ENCODE peak calls at places on chromosomes 12 and 14, in six cellular contexts. R is cardiac muscle cell; Q is fibroblast of lung; P is lung; X is CD8-positive, alpha-beta T cell; F is hepatocyte. Z is an unnamed sample.

GRCh38 chr14:84976805-84977204 is 553.1 kb upstream of the FLRT2 start:
- DNase-seq in R (no peak), Q (no peak), P (no peak), X (no peak), F (no peak), Z (no peak)

GRCh38 chr14:35750202-35750904 is 58.7 kb downstream of the RALGAPA1 start:
- DNase-seq in R (no peak), Q (no peak), P (no peak), X (no peak), F (no peak), Z (no peak)

GRCh38 chr14:34368971-34369665 is 92.9 kb downstream of the SPTSSA start:
- DNase-seq in R (no peak), Q (no peak), P (no peak), X (no peak), F (no peak), Z (no peak)

GRCh38 chr14:81991998-81992397 is 458.3 kb upstream of the SEL1L start:
- DNase-seq in R (no peak), Q (no peak), P (no peak), X (no peak), F (no peak), Z (no peak)

GRCh38 chr14:76985021-76985420 is 43.5 kb downstream of the IRF2BPL start:
- DNase-seq in R (peak), Q (peak), P (no peak), X (no peak), F (no peak), Z (no peak)

GRCh38 chr14:55802986-55803431 is 223.0 kb downstream of the KTN1 start:
- DNase-seq in R (no peak), Q (peak), P (no peak), X (no peak), F (peak), Z (peak)

GRCh38 chr14:68468437-68469207 is 324.2 kb downstream of the ZFP36L1 start:
- DNase-seq in R (no peak), Q (peak), P (no peak), X (peak), F (peak), Z (peak)

GRCh38 chr12:14771651-14772137 is 31.6 kb downstream of the WBP11 start:
- DNase-seq in R (no peak), Q (no peak), P (no peak), X (peak), F (no peak), Z (no peak)

GRCh38 chr14:98137626-98138025 is 1134.4 kb downstream of the BCL11B start:
- DNase-seq in R (no peak), Q (no peak), P (no peak), X (no peak), F (no peak), Z (no peak)

GRCh38 chr14:44613061-44613712 is 106.1 kb upstream of the FSCB start:
- DNase-seq in R (no peak), Q (no peak), P (no peak), X (no peak), F (no peak), Z (no peak)

GRCh38 chr14:77009014-77009413 is 19.5 kb downstream of the IRF2BPL start:
- DNase-seq in R (no peak), Q (no peak), P (no peak), X (no peak), F (no peak), Z (peak)

GRCh38 chr14:72574687-72575086 is 319.2 kb downstream of the DPF3 start:
- DNase-seq in R (no peak), Q (no peak), P (no peak), X (no peak), F (no peak), Z (no peak)

GRCh38 chr14:96748371-96748770 is 48.8 kb upstream of the VRK1 start:
- DNase-seq in R (no peak), Q (no peak), P (no peak), X (no peak), F (no peak), Z (no peak)

GRCh38 chr12:122895757-122896636 is at the start of gene VPS37B:
- DNase-seq in R (peak), Q (peak), P (peak), X (peak), F (peak), Z (peak)

GRCh38 chr14:71187633-71188356 is 280.5 kb downstream of the PCNX1 start:
- DNase-seq in R (peak), Q (peak), P (no peak), X (no peak), F (peak), Z (no peak)

GRCh38 chr14:67440513-67440912 is 28.5 kb upstream of the PLEK2 start:
- DNase-seq in R (no peak), Q (no peak), P (no peak), X (no peak), F (peak), Z (no peak)

GRCh38 chr12:89863968-89864367 is 155.3 kb upstream of the ATP2B1 start:
- DNase-seq in R (no peak), Q (no peak), P (no peak), X (no peak), F (no peak), Z (no peak)

GRCh38 chr12:51528852-51529545 is 62.0 kb upstream of the SCN8A start:
- DNase-seq in R (no peak), Q (peak), P (no peak), X (no peak), F (no peak), Z (no peak)

GRCh38 chr12:15767301-15767700 is 21.9 kb downstream of the EPS8 start:
- DNase-seq in R (no peak), Q (no peak), P (no peak), X (no peak), F (no peak), Z (no peak)

GRCh38 chr12:62917939-62918338 is 17.0 kb downstream of the PPM1H start:
- DNase-seq in R (no peak), Q (no peak), P (no peak), X (no peak), F (no peak), Z (no peak)

GRCh38 chr12:124675881-124676688 is 108.7 kb upstream of the NCOR2 start:
- DNase-seq in R (no peak), Q (peak), P (no peak), X (no peak), F (no peak), Z (no peak)

GRCh38 chr12:108538796-108539195 is 22.2 kb downstream of the SART3 start:
- DNase-seq in R (no peak), Q (no peak), P (no peak), X (no peak), F (no peak), Z (no peak)

GRCh38 chr14:92690171-92691011 is 58.0 kb downstream of the LGMN start:
- DNase-seq in R (peak), Q (peak), P (peak), X (no peak), F (peak), Z (peak)

GRCh38 chr14:33933386-33933934 is 17.4 kb downstream of the EGLN3 start:
- DNase-seq in R (no peak), Q (peak), P (no peak), X (no peak), F (no peak), Z (no peak)

GRCh38 chr14:101220921-101221510 is 317.5 kb upstream of the RTL1 start:
- DNase-seq in R (no peak), Q (no peak), P (no peak), X (no peak), F (no peak), Z (no peak)

DNA sequence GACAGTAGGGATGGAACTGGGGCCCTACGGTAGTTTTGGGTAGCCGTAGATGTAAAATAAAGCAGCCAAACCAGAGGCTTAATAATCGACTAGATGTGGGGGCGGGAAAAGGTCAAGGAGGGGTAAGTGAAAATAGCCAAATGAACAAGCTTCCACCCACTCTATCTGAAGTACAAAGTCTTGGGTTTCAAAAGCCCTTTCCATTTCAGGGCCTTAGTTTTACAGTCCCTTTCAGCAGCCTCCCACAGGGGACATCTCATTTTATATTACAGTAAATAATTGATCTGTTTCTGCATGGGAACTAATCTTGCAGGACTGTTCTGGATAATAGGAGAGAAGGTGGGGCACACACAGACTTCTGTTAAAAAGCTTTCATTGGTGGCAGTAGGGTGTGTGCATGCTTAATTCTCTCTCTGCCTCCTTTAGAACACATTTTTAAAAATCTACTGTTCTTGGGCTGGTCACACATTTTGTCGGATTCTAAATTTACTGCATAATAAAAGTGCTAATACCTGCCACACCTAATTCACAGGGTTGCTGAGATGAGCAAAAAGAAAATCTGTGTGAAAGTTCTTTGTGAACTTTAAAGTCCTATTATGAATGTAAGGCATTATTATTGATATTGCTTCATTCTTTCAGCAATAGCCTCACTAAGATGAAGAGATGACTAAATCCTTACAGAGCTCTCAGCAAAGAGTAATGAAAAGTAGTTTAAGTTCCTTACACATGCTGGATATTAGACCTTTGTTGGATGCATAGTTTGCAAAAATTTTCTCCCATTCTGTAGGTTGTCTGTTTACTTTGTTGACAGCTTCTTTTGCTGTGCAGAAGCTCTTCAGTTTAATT is 104.6 kb downstream of the ITPR2 start:
- DNase-seq in R (no peak), Q (peak), P (no peak), X (no peak), F (no peak), Z (no peak)
- TF ChIP-seq CTCF in R (no peak), Q (no peak), P (no peak), X (no peak), F (no peak), Z (no peak)

DNA sequence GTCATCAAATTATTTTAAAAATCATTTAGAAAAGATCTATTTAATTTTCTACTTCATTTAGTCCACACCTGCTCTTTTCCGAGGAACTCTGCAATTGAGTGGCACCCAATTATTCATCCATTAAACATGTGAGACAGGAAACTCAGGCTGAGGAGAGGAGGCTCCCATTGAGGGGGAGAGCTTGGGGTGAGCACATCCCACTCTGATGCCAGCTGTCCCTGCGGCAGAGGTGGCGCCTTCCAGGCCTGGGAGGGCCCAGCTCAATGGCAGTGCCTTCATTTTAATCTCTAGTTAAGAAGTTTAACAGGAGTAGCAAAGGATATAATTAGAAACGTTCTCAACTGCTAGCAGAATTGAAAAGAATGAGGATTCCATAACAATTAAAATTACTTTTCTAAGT is 92.0 kb downstream of the ITPR2 start:
- DNase-seq in R (no peak), Q (no peak), P (no peak), X (no peak), F (no peak), Z (no peak)
- H3K27ac ChIP-seq in R (peak), Q (no peak), P (no peak), X (no peak), F (no peak), Z (peak)

GRCh38 chr12:116727902-116728301 is 10.0 kb downstream of the SPRING1 start:
- DNase-seq in R (no peak), Q (no peak), P (peak), X (no peak), F (no peak), Z (no peak)

GRCh38 chr12:116722245-116722644 is 15.6 kb downstream of the SPRING1 start:
- DNase-seq in R (no peak), Q (no peak), P (no peak), X (no peak), F (no peak), Z (no peak)

GRCh38 chr12:116731801-116732200 is 6.1 kb downstream of the SPRING1 start:
- DNase-seq in R (no peak), Q (no peak), P (no peak), X (no peak), F (no peak), Z (no peak)

GRCh38 chr12:116726749-116727148 is 11.1 kb downstream of the SPRING1 start:
- DNase-seq in R (no peak), Q (peak), P (peak), X (no peak), F (no peak), Z (no peak)

GRCh38 chr12:116727261-116727660 is 10.6 kb downstream of the SPRING1 start:
- DNase-seq in R (no peak), Q (no peak), P (no peak), X (no peak), F (no peak), Z (no peak)
- TF ChIP-seq CTCF in R (no peak), Q (no peak), P (no peak), X (no peak), F (no peak), Z (no peak)

DNA sequence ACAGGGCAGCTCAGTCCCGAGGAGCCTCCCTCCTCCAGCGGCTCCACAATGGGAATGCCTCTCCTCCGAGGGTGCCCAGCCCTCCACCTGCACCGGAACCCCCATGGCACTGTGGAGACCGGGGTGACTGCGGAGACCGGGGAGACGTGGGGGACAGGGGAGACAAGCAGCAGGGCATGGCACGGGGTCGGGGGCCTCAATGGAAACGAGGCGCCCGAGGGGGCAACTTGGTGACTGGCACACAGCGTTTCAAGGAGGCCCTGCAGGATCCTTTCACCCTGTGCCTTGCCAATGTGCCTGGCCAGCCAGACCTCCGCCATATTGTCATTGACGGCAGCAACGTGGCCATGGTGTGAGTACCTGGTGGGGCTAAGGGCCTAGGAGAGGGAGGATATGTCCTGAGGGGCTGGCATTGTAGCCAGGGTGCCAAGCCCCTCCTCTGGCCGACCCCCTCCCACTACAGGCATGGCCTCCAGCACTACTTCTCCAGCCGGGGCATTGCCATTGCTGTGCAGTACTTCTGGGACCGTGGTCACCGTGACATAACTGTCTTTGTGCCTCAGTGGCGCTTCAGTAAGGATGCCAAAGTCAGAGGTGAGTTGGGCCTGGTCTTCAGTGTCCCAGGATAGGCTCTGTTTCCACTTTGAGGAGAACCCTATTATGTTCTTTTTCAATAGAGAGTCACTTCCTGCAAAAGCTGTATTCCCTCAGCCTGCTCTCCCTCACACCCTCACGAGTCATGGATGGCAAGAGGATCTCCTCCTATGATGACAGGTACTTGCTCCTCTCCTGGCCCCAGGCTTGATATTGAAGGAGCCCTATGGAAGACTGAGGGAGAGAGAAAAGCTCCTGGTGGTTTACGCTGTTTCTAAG is 2.7 kb downstream of the KHNYN start:
- DNase-seq in R (no peak), Q (no peak), P (no peak), X (peak), F (no peak), Z (no peak)
- H3K27ac ChIP-seq in R (no peak), Q (no peak), P (no peak), X (no peak), F (no peak), Z (peak)

GRCh38 chr12:94750891-94751290 is 100.5 kb upstream of the TMCC3 start:
- DNase-seq in R (no peak), Q (no peak), P (no peak), X (no peak), F (peak), Z (no peak)

GRCh38 chr12:94753071-94753779 is 102.9 kb upstream of the TMCC3 start:
- DNase-seq in R (no peak), Q (peak), P (no peak), X (no peak), F (no peak), Z (peak)

GRCh38 chr12:94749890-94750289 is 99.5 kb upstream of the TMCC3 start:
- DNase-seq in R (no peak), Q (no peak), P (no peak), X (no peak), F (no peak), Z (no peak)

GRCh38 chr12:94748726-94749421 is 98.5 kb upstream of the TMCC3 start:
- DNase-seq in R (no peak), Q (no peak), P (no peak), X (no peak), F (no peak), Z (no peak)

DNA sequence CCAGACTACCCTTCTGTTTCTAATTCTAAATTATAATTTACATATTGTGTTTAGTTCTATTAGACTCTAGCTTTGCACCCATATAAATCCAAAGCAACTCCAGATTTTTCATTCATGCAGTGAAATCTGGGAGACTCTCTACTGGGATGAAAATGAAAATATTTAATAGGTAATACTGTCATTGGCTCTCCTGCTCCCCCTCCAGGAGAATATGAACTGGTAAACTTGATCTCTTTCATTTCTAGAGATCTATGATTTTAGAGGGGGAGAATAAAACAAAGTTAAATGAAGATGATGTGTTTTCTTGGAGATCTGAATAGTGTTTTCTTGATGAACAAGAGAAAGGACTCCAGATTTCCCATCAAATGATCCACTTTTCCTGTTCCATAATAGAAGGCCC is 104.3 kb upstream of the TMCC3 start:
- DNase-seq in R (no peak), Q (no peak), P (no peak), X (no peak), F (no peak), Z (no peak)
- TF ChIP-seq CTCF in R (peak), Q (peak), P (no peak), X (no peak), F (peak), Z (no peak)

DNA sequence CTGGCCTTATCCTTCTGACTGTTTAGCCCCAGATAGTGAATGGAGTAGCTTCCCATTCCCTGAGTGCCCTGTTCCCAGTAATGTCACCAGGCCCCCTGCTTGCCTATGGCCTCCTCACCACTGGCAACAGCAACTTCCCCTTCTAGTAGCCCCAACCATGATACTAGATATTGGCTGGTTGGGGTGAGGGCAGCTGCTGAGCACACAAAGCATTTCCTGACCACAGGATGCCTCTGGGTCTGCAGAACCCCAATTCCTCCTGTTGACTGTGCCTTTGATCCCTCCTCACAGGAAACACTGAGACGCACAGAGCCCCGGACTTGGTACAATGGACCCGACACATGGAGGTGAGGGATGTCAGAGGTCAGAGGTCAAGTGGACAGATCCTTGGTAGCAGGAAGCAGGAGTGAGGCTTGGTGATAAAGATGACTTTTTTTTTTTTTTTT is 597 bp downstream of the SOAT2 start:
- DNase-seq in R (no peak), Q (no peak), P (no peak), X (no peak), F (no peak), Z (no peak)
- H3K27ac ChIP-seq in R (peak), Q (no peak), P (no peak), X (no peak), F (peak), Z (peak)

DNA sequence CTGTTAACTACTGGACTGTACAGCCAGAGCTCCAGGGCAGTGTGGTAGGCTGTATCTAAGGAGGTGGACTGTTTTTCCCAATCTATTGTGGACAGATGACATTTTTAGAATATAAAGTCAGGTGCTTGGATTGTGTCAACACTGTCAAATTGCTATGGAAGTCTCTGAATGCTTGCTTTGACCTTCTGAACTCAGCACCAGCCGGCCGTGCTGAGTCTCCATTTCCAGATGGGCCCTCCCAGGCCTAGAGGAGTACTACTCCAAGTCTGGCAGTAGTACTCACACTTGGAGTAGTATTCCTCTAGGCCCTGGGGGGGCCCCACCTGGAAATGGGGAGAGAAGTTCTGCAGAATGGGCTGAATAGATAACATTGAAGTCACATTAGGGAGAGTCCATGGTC is 16.2 kb upstream of the KCNK13 start:
- DNase-seq in R (peak), Q (no peak), P (no peak), X (no peak), F (no peak), Z (no peak)
- TF ChIP-seq CTCF in R (no peak), Q (no peak), P (no peak), X (no peak), F (no peak), Z (no peak)

DNA sequence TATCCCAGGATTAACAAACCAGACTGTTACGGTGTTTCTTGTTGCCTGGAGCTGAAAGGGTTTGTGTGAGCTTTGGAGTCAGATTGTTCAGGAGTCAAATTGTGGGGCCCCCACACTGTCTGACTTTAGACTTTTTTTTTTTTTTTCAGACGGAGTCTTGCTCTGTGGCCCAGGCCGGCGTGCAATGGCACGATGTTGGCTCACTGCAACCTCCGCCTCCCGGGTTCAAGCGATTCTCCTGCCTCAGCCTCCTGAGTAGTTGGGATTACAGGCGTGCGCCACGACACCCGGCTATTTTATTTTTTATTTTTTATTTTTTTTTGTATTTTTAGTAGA is 847 bp downstream of the TSFM start:
- DNase-seq in R (no peak), Q (no peak), P (no peak), X (no peak), F (no peak), Z (no peak)
- H3K27ac ChIP-seq in R (no peak), Q (peak), P (no peak), X (peak), F (peak), Z (no peak)